ENCODE peak calls at places on chromosomes 7 and 10, in ten cellular contexts. M is mucosa of gallbladder; I is NCI-H2081; Q is SIG-M5; L is T47D; X is right cardiac atrium; N is MCF 10A; C is GM03348; W is astrocyte of the spinal cord; Z is activated CD4-positive, CD25-positive, alpha-beta regulatory T cell. K is an unnamed sample.

GRCh38 chr10:103653581-103654020 is 160.1 kb downstream of the NEURL1 start:
- DNase-seq in L (no peak), N (peak), C (no peak), Z (no peak), Q (no peak), X (peak), M (peak), I (peak), W (no peak), K (peak)

GRCh38 chr7:111587715-111588433 is 25.6 kb upstream of the IMMP2L start:
- DNase-seq in Z (no peak), W (peak), M (no peak), L (no peak), I (no peak), N (peak), Q (no peak), C (peak), X (no peak), K (no peak)

GRCh38 chr10:132397671-132398565 is 918 bp downstream of the PWWP2B start:
- DNase-seq in I (peak), W (peak), Z (no peak), X (peak), C (peak), L (no peak), N (peak), M (peak), Q (no peak), K (peak)

GRCh38 chr10:117878626-117879025 is 168.1 kb downstream of the RAB11FIP2 start:
- DNase-seq in Z (no peak), X (no peak), N (no peak), Q (no peak), M (no peak), I (no peak), C (no peak), W (no peak), L (no peak), K (no peak)

GRCh38 chr10:105699504-105699903 is 1058.4 kb downstream of the SORCS3 start:
- DNase-seq in X (no peak), L (no peak), W (no peak), N (no peak), Z (no peak), Q (no peak), M (no peak), C (no peak), I (no peak), K (no peak)

GRCh38 chr10:34171957-34172527 is 643.1 kb downstream of the PARD3 start:
- DNase-seq in W (no peak), L (no peak), N (peak), X (no peak), Z (no peak), I (no peak), Q (no peak), M (no peak), C (peak), K (no peak)

GRCh38 chr7:65285906-65286864 is 87.5 kb upstream of the ZNF92 start:
- DNase-seq in Z (no peak), M (no peak), I (no peak), W (no peak), C (no peak), N (no peak), X (no peak), L (no peak), Q (no peak), K (no peak)

GRCh38 chr7:123208793-123209192 is 9.0 kb upstream of the SLC13A1 start:
- DNase-seq in W (no peak), C (no peak), I (peak), L (peak), X (no peak), Q (no peak), N (peak), M (no peak), Z (no peak), K (peak)

GRCh38 chr7:28316489-28316888 is 95.8 kb upstream of the CREB5 start:
- DNase-seq in L (no peak), Z (no peak), W (peak), X (no peak), Q (no peak), C (peak), N (no peak), I (no peak), M (no peak), K (no peak)

GRCh38 chr10:1654247-1654646 is 83.1 kb downstream of the ADARB2 start:
- DNase-seq in X (no peak), I (no peak), Q (no peak), M (no peak), N (no peak), W (no peak), L (no peak), Z (no peak), C (no peak), K (no peak)

GRCh38 chr7:116591202-116592040 is 66.6 kb downstream of the CAV1 start:
- DNase-seq in N (peak), W (peak), Z (no peak), L (peak), X (no peak), M (no peak), I (peak), C (peak), Q (no peak), K (no peak)

GRCh38 chr7:43481905-43482678 is 100.8 kb upstream of the STK17A start:
- DNase-seq in C (peak), Q (no peak), X (no peak), W (peak), L (no peak), M (no peak), Z (no peak), N (peak), I (no peak), K (no peak)

GRCh38 chr7:22728416-22729029 is 1.5 kb downstream of the IL6 start:
- DNase-seq in N (peak), Q (no peak), L (peak), X (no peak), I (no peak), Z (no peak), C (no peak), M (no peak), W (peak), K (peak)

GRCh38 chr7:80548790-80549530 is 37.1 kb upstream of the GNAT3 start:
- DNase-seq in Q (no peak), M (no peak), I (no peak), N (no peak), W (no peak), C (peak), Z (no peak), X (no peak), L (no peak), K (no peak)

GRCh38 chr10:90787906-90788491 is 69.8 kb downstream of the HTR7 start:
- DNase-seq in C (peak), I (peak), W (peak), N (peak), Q (no peak), M (peak), Z (no peak), L (peak), X (peak), K (peak)

GRCh38 chr10:15262036-15262713 is 93.7 kb upstream of the NMT2 start:
- DNase-seq in Q (no peak), I (no peak), Z (no peak), M (peak), C (peak), W (peak), X (peak), N (peak), L (peak), K (no peak)

GRCh38 chr10:118003146-118003545 is 43.6 kb downstream of the RAB11FIP2 start:
- DNase-seq in W (no peak), L (no peak), Z (no peak), I (no peak), X (no peak), C (no peak), Q (no peak), M (no peak), N (no peak), K (no peak)

GRCh38 chr10:50362547-50363125 is 111.3 kb upstream of the ASAH2 start:
- DNase-seq in I (no peak), C (no peak), N (peak), M (no peak), Q (no peak), X (no peak), L (no peak), Z (no peak), W (no peak), K (no peak)

GRCh38 chr7:33196194-33196593 is 66.8 kb downstream of the BBS9 start:
- DNase-seq in Q (no peak), M (no peak), I (no peak), N (no peak), Z (no peak), C (peak), X (no peak), W (peak), L (no peak), K (no peak)

GRCh38 chr7:81573128-81573527 is 196.7 kb downstream of the HGF start:
- DNase-seq in Q (no peak), Z (no peak), X (no peak), N (no peak), W (no peak), M (no peak), L (no peak), C (no peak), I (no peak), K (no peak)

GRCh38 chr10:123136806-123137642 is 1.3 kb downstream of the HMX3 start:
- DNase-seq in W (no peak), Z (no peak), I (no peak), L (no peak), Q (no peak), X (no peak), N (no peak), M (no peak), C (no peak), K (no peak)

GRCh38 chr7:35624299-35625186 is 70.4 kb downstream of the HERPUD2 start:
- DNase-seq in W (peak), N (peak), Q (no peak), I (peak), Z (peak), M (no peak), L (peak), X (peak), C (peak), K (peak)

GRCh38 chr7:134515569-134516468 is 11.5 kb upstream of the AKR1B10 start:
- DNase-seq in X (no peak), C (peak), L (no peak), Z (no peak), I (no peak), Q (no peak), W (peak), M (no peak), N (peak), K (no peak)

GRCh38 chr10:51700228-51700835 is 937 bp upstream of the CSTF2T start:
- DNase-seq in I (peak), N (peak), W (peak), X (peak), Z (no peak), Q (no peak), M (no peak), L (peak), C (no peak), K (no peak)

GRCh38 chr10:123381271-123381670 is 227.1 kb downstream of the BUB3 start:
- DNase-seq in Z (no peak), M (no peak), X (no peak), C (no peak), N (peak), L (no peak), Q (no peak), W (no peak), I (no peak), K (no peak)

GRCh38 chr10:25169740-25170139 is 5.1 kb upstream of the GPR158 start:
- DNase-seq in W (no peak), Z (no peak), M (no peak), I (no peak), Q (no peak), N (no peak), L (no peak), C (no peak), X (no peak), K (no peak)

GRCh38 chr7:113444281-113444680 is 325.9 kb upstream of the SMIM30 start:
- DNase-seq in M (no peak), N (peak), X (no peak), I (no peak), Q (no peak), W (no peak), L (no peak), Z (no peak), C (no peak), K (no peak)

K was measured in COR-L47.